ENCODE peak calls at places on chromosomes 6 and 20, in seven cellular contexts. N is NCI-H1105 treated with DMSO at 0.1 percent for 48 hours; A is CD8-positive, alpha-beta T cell; X is B cell; E is T47D; S is progenitor cell of endocrine pancreas; O is activated naive CD4-positive, alpha-beta T cell treated with anti-CD3 and anti-CD28 coated beads, Interleukin-2, amount 50 U/mL, for 16 hours. W is an unnamed sample.

GRCh38 chr20:41145821-41146620 is 8.7 kb downstream of the PLCG1 start:
- DNase-seq in A (no peak), N (no peak), X (no peak), E (no peak), S (no peak), O (no peak), W (peak)

GRCh38 chr6:39020136-39020535 is 28.4 kb upstream of the GLP1R start:
- DNase-seq in X (no peak), O (no peak), A (no peak), E (peak), S (no peak), N (no peak), W (no peak)

GRCh38 chr20:956330-956951 is 40.3 kb upstream of the ANGPT4 start:
- DNase-seq in N (peak), S (peak), O (peak), X (peak), A (peak), E (peak), W (peak)

GRCh38 chr6:159777240-159777904 is 12.0 kb downstream of the TCP1 start:
- DNase-seq in N (no peak), A (no peak), X (no peak), E (no peak), S (no peak), O (no peak), W (no peak)

GRCh38 chr6:17768388-17768787 is 61.7 kb upstream of the NUP153 start:
- DNase-seq in E (peak), O (no peak), A (no peak), X (no peak), N (no peak), S (no peak), W (no peak)

GRCh38 chr6:26273673-26274595 is 91.1 kb upstream of the BTN3A2 start:
- DNase-seq in E (no peak), S (no peak), X (peak), N (peak), O (no peak), A (no peak), W (peak)

GRCh38 chr6:121993362-121993761 is 406.1 kb upstream of the HSF2 start:
- DNase-seq in A (no peak), S (no peak), X (no peak), N (no peak), O (no peak), E (no peak), W (no peak)

GRCh38 chr20:24651171-24651972 is 181.9 kb downstream of the SYNDIG1 start:
- DNase-seq in S (no peak), X (no peak), A (no peak), N (no peak), E (peak), O (no peak), W (no peak)

GRCh38 chr20:12965212-12965879 is 43.4 kb upstream of the SPTLC3 start:
- DNase-seq in N (no peak), O (no peak), S (no peak), E (no peak), X (no peak), A (no peak), W (no peak)

GRCh38 chr6:11824986-11825385 is 46.4 kb upstream of the ADTRP start:
- DNase-seq in S (no peak), A (no peak), O (no peak), E (no peak), X (no peak), N (no peak), W (no peak)

W was measured in OCI-LY7.